ENCODE peak calls at places on chromosomes 7 and 10, in eight cellular contexts. T is activated naive CD4-positive, alpha-beta T cell treated with anti-CD3 and anti-CD28 coated beads, Interleukin-2, amount 10 ng/mL, durations not matched to agents 7 days and 5 days; C is NCI-H1092 treated with DMSO at 0.1 percent for 48 hours; E is stimulated activated CD4-positive, alpha-beta T cell treated with anti-CD3 and anti-CD28 coated beads, TNF-alpha, amount 100 ng/mL, for 48 hours; O is NCI-H1105; X is activated T-helper 1 cell treated with anti-CD3 and anti-CD28 coated beads, Interleukin-12 subunit alpha, Interleukin-12 subunit beta, Interleukin-2, Interleukin-4 antibody, amounts not matched to agents 30 ng/mL and 10 ng/mL and 1 ng/mL, durations not matched to agents 14 hours and 24 hours and 36 hours; A is T-helper 1 cell; W is mesothelial cell of epicardium. Y is an unnamed sample.

GRCh38 chr7:127870231-127870907 is 160.9 kb downstream of the LRRC4 start:
- DNase-seq in X (no peak), W (no peak), A (no peak), O (no peak), C (no peak), T (no peak), E (no peak), Y (no peak)

GRCh38 chr10:46558411-46559185 is 2.1 kb upstream of the GPRIN2 start:
- DNase-seq in X (no peak), C (no peak), A (no peak), O (no peak), T (no peak), W (peak; percentile 38), E (no peak), Y (no peak)

GRCh38 chr7:30412810-30413504 is 65.6 kb downstream of the NOD1 start:
- DNase-seq in T (no peak), A (peak; percentile 18), C (peak; percentile 8), E (no peak), X (no peak), W (no peak), O (peak; percentile 7), Y (peak; percentile 91)

GRCh38 chr10:84825330-84825729 is 496.9 kb downstream of the CCSER2 start:
- DNase-seq in T (no peak), C (no peak), X (no peak), E (no peak), O (no peak), W (no peak), A (no peak), Y (peak; percentile 84)

GRCh38 chr10:32000937-32001336 is 55.3 kb downstream of the KIF5B start:
- DNase-seq in A (no peak), E (no peak), C (no peak), T (no peak), W (no peak), O (no peak), X (no peak), Y (no peak)

GRCh38 chr10:5933909-5934546 is 43.3 kb downstream of the IL15RA start:
- DNase-seq in X (no peak), E (no peak), O (no peak), A (no peak), C (no peak), W (no peak), T (no peak), Y (no peak)

GRCh38 chr10:7410306-7410799 is 481 bp downstream of the SFMBT2 start:
- DNase-seq in E (no peak), O (no peak), A (peak; percentile 18), C (peak; percentile 50), T (peak; percentile 47), W (peak; percentile 46), X (peak; percentile 15), Y (no peak)

GRCh38 chr7:35694161-35694783 is 663 bp downstream of the HERPUD2 start:
- DNase-seq in X (no peak), T (no peak), C (peak; percentile 53), A (peak; percentile 19), W (peak; percentile 43), E (no peak), O (no peak), Y (no peak)

GRCh38 chr10:43257210-43258031 is 9.4 kb downstream of the RASGEF1A start:
- DNase-seq in O (no peak), X (no peak), E (no peak), T (peak; percentile 10), A (no peak), W (no peak), C (no peak), Y (no peak)

GRCh38 chr7:23712368-23713284 is 2.6 kb downstream of the STK31 start:
- DNase-seq in X (no peak), W (no peak), T (no peak), O (peak; percentile 27), C (peak; percentile 78), A (peak; percentile 20), E (no peak), Y (peak; percentile 44)

GRCh38 chr10:43904831-43905230 is 256.1 kb upstream of the ZNF32 start:
- DNase-seq in W (no peak), C (no peak), E (no peak), O (no peak), T (no peak), X (no peak), A (no peak), Y (no peak)

GRCh38 chr7:78125884-78126283 is 327.3 kb downstream of the PHTF2 start:
- DNase-seq in E (no peak), A (no peak), T (no peak), W (no peak), C (no peak), X (no peak), O (no peak), Y (no peak)

GRCh38 chr10:132142396-132143161 is 44.2 kb upstream of the DPYSL4 start:
- DNase-seq in T (peak; percentile 58), A (peak; percentile 25), X (peak; percentile 27), E (no peak), C (peak; percentile 3), O (peak; percentile 5), W (peak; percentile 69), Y (no peak)

GRCh38 chr7:36440880-36441279 is 51.2 kb downstream of the ANLN start:
- DNase-seq in W (no peak), A (no peak), O (no peak), T (no peak), X (no peak), C (no peak), E (no peak), Y (peak; percentile 31)

GRCh38 chr7:65441010-65441409 is 67.4 kb downstream of the ZNF92 start:
- DNase-seq in C (no peak), A (no peak), E (no peak), O (no peak), T (no peak), X (no peak), W (no peak), Y (peak; percentile 11)

GRCh38 chr7:20219446-20220292 is 2.5 kb upstream of the MACC1 start:
- DNase-seq in W (no peak), E (no peak), T (no peak), A (no peak), O (no peak), X (no peak), C (peak; percentile 85), Y (peak; percentile 88)

GRCh38 chr10:86648706-86649426 is 5.5 kb upstream of the OPN4 start:
- DNase-seq in W (peak; percentile 37), E (no peak), T (peak; percentile 7), C (no peak), O (no peak), A (no peak), X (no peak), Y (peak; percentile 65)

GRCh38 chr10:107740962-107741690 is 576.6 kb upstream of the SORCS1 start:
- DNase-seq in C (no peak), T (no peak), W (no peak), X (no peak), E (no peak), O (no peak), A (no peak), Y (no peak)

GRCh38 chr10:69861251-69862240 is 59.8 kb downstream of the COL13A1 start:
- DNase-seq in O (no peak), W (no peak), X (no peak), A (peak; percentile 33), E (no peak), T (no peak), C (peak; percentile 3), Y (no peak)

GRCh38 chr7:28608766-28609165 is 196.4 kb downstream of the CREB5 start:
- DNase-seq in X (no peak), T (no peak), C (no peak), A (no peak), O (no peak), E (no peak), W (no peak), Y (no peak)

GRCh38 chr7:141291541-141291940 is 217.7 kb downstream of the TMEM178B start:
- DNase-seq in W (no peak), X (no peak), T (no peak), A (no peak), C (no peak), E (no peak), O (no peak), Y (no peak)

GRCh38 chr10:90718185-90718584 is 139.7 kb downstream of the HTR7 start:
- DNase-seq in O (no peak), W (no peak), E (no peak), T (no peak), C (peak; percentile 19), A (no peak), X (no peak), Y (no peak)

GRCh38 chr10:89669985-89670384 is 24.9 kb upstream of the PANK1 start:
- DNase-seq in C (no peak), W (no peak), O (no peak), E (no peak), X (no peak), T (no peak), A (no peak), Y (peak; percentile 62)

GRCh38 chr7:50229964-50230363 is 74.6 kb upstream of the IKZF1 start:
- DNase-seq in E (no peak), C (no peak), O (no peak), A (no peak), W (no peak), X (no peak), T (no peak), Y (no peak)

GRCh38 chr7:44114586-44115310 is 8.6 kb downstream of the POLD2 start:
- DNase-seq in T (no peak), A (no peak), C (peak; percentile 15), W (no peak), X (no peak), E (no peak), O (no peak), Y (no peak)

GRCh38 chr10:95628786-95629185 is 27.7 kb downstream of the ALDH18A1 start:
- DNase-seq in C (no peak), O (no peak), X (no peak), W (no peak), T (no peak), A (no peak), E (no peak), Y (no peak)

GRCh38 chr10:50552308-50552707 is 71.4 kb downstream of the SGMS1 start:
- DNase-seq in A (no peak), T (no peak), O (no peak), W (no peak), C (no peak), E (no peak), X (no peak), Y (peak; percentile 87)

GRCh38 chr10:113463083-113463482 is 89.8 kb upstream of the HABP2 start:
- DNase-seq in T (no peak), X (no peak), E (no peak), C (no peak), O (no peak), W (no peak), A (no peak), Y (no peak)

GRCh38 chr7:100582041-100582579 is 3.8 kb downstream of the LRCH4 start:
- DNase-seq in E (no peak), A (no peak), O (no peak), C (no peak), T (no peak), W (no peak), X (no peak), Y (no peak)

GRCh38 chr10:121189092-121189491 is 337.9 kb downstream of the WDR11 start:
- DNase-seq in C (no peak), O (no peak), A (no peak), X (no peak), W (no peak), E (no peak), T (no peak), Y (no peak)

GRCh38 chr7:123865517-123866117 is 20.6 kb downstream of the HYAL4 start:
- DNase-seq in A (peak; percentile 47), C (peak; percentile 65), X (peak; percentile 9), O (peak; percentile 25), W (no peak), E (no peak), T (peak; percentile 48), Y (peak; percentile 48)

GRCh38 chr7:2171855-2172254 is 60.9 kb downstream of the MAD1L1 start:
- DNase-seq in X (no peak), T (no peak), W (no peak), A (no peak), O (no peak), C (no peak), E (no peak), Y (no peak)

GRCh38 chr7:149321978-149322541 is 60.1 kb downstream of the ZNF783 start:
- DNase-seq in A (peak; percentile 39), W (no peak), T (peak; percentile 23), C (no peak), O (no peak), E (no peak), X (no peak), Y (no peak)

GRCh38 chr10:8159628-8160165 is 105.2 kb downstream of the GATA3 start:
- DNase-seq in A (no peak), O (no peak), X (no peak), T (no peak), W (no peak), C (no peak), E (no peak), Y (no peak)

Y was measured in foreskin melanocyte.